ENCODE peak calls at places on chromosomes 3 and 15, in six cellular contexts. One of them, this sample, is unnamed.
A peak's percentile ranks its signal among the peaks of the same experiment; 100 is the strongest.

GRCh38 chr15:75225951-75226732 is 24.5 kb downstream of the C15orf39 start:
- DNase-seq in naive thymus-derived CD8-positive, alpha-beta T cell: no peak
- DNase-seq in OCI-LY7: no peak
- DNase-seq in NCI-H226: no peak
- DNase-seq in midbrain: no peak
- DNase-seq in neural crest cell: no peak
- DNase-seq in this sample: no peak

GRCh38 chr15:45183001-45183400 is 4.8 kb downstream of the SHF start:
- DNase-seq in NCI-H226: no peak
- DNase-seq in neural crest cell: no peak
- DNase-seq in naive thymus-derived CD8-positive, alpha-beta T cell: no peak
- DNase-seq in OCI-LY7: no peak
- DNase-seq in midbrain: no peak
- DNase-seq in this sample: no peak

GRCh38 chr15:36810656-36811449 is 231.4 kb downstream of the CDIN1 start:
- DNase-seq in OCI-LY7: peak; percentile 31
- DNase-seq in NCI-H226: no peak
- DNase-seq in neural crest cell: no peak
- DNase-seq in midbrain: no peak
- DNase-seq in naive thymus-derived CD8-positive, alpha-beta T cell: no peak
- DNase-seq in this sample: no peak

GRCh38 chr3:61141697-61142096 is 109.6 kb downstream of the FHIT start:
- DNase-seq in neural crest cell: no peak
- DNase-seq in OCI-LY7: no peak
- DNase-seq in naive thymus-derived CD8-positive, alpha-beta T cell: no peak
- DNase-seq in NCI-H226: no peak
- DNase-seq in midbrain: no peak
- DNase-seq in this sample: no peak

GRCh38 chr15:98968576-98968975 is 39.0 kb downstream of the PGPEP1L start:
- DNase-seq in naive thymus-derived CD8-positive, alpha-beta T cell: no peak
- DNase-seq in NCI-H226: no peak
- DNase-seq in midbrain: no peak
- DNase-seq in neural crest cell: no peak
- DNase-seq in OCI-LY7: no peak
- DNase-seq in this sample: no peak

GRCh38 chr3:131957980-131958379 is 76.8 kb downstream of the CPNE4 start:
- DNase-seq in OCI-LY7: no peak
- DNase-seq in naive thymus-derived CD8-positive, alpha-beta T cell: no peak
- DNase-seq in midbrain: no peak
- DNase-seq in NCI-H226: peak; percentile 23
- DNase-seq in neural crest cell: no peak
- DNase-seq in this sample: no peak

GRCh38 chr3:126952261-126952982 is 30.5 kb upstream of the PLXNA1 start:
- DNase-seq in NCI-H226: no peak
- DNase-seq in OCI-LY7: no peak
- DNase-seq in neural crest cell: no peak
- DNase-seq in naive thymus-derived CD8-positive, alpha-beta T cell: no peak
- DNase-seq in midbrain: no peak
- DNase-seq in this sample: no peak

GRCh38 chr15:44319385-44319784 is 30.9 kb downstream of the GOLM2 start:
- DNase-seq in neural crest cell: no peak
- DNase-seq in NCI-H226: no peak
- DNase-seq in naive thymus-derived CD8-positive, alpha-beta T cell: no peak
- DNase-seq in midbrain: no peak
- DNase-seq in OCI-LY7: peak; percentile 57
- DNase-seq in this sample: no peak

GRCh38 chr3:184895350-184895749 is 83.4 kb downstream of the VPS8 start:
- DNase-seq in midbrain: no peak
- DNase-seq in NCI-H226: no peak
- DNase-seq in OCI-LY7: no peak
- DNase-seq in neural crest cell: no peak
- DNase-seq in naive thymus-derived CD8-positive, alpha-beta T cell: no peak
- DNase-seq in this sample: no peak